ENCODE peak calls at places on chromosomes 13 and 19, in seven cellular contexts. X is activated CD4-positive, alpha-beta T cell treated with anti-CD3 and anti-CD28 coated beads for 4 hours; N is neural crest cell; K is naive thymus-derived CD8-positive, alpha-beta T cell; Q is endothelial cell; T is IMR-90; S is hippocampal formation. H is an unnamed sample.

GRCh38 chr13:71524245-71525002 is 342.6 kb downstream of the DACH1 start:
- DNase-seq in X (no peak), N (no peak), K (no peak), Q (no peak), T (no peak), S (no peak), H (no peak)

GRCh38 chr13:27851049-27851448 is 58.8 kb downstream of the GSX1 start:
- DNase-seq in X (no peak), N (no peak), K (no peak), Q (no peak), T (no peak), S (no peak), H (no peak)

GRCh38 chr13:25171517-25172302 is at the start of gene AMER2:
- DNase-seq in X (no peak), N (peak; percentile 55), K (no peak), Q (peak; percentile 63), T (no peak), S (peak; percentile 88), H (no peak)

GRCh38 chr13:98052412-98052811 is 90.5 kb upstream of the FARP1 start:
- DNase-seq in X (no peak), N (no peak), K (no peak), Q (no peak), T (no peak), S (no peak), H (no peak)

GRCh38 chr19:50949792-50950320 is 3.0 kb downstream of the KLK5 start:
- DNase-seq in X (no peak), N (no peak), K (no peak), Q (no peak), T (no peak), S (no peak), H (no peak)

GRCh38 chr13:43698009-43698408 is 88.8 kb downstream of the ENOX1 start:
- DNase-seq in X (no peak), N (no peak), K (no peak), Q (no peak), T (no peak), S (no peak), H (no peak)

GRCh38 chr19:507286-508203 is at the start of gene TPGS1:
- DNase-seq in X (peak; percentile 85), N (peak; percentile 88), K (peak; percentile 83), Q (peak; percentile 90), T (peak; percentile 100), S (peak; percentile 71), H (peak; percentile 75)

GRCh38 chr13:60012503-60012902 is 151.2 kb downstream of the DIAPH3 start:
- DNase-seq in X (no peak), N (no peak), K (no peak), Q (no peak), T (no peak), S (no peak), H (no peak)

GRCh38 chr19:781800-782194 is 15.5 kb upstream of the PTBP1 start:
- DNase-seq in X (no peak), N (no peak), K (no peak), Q (no peak), T (no peak), S (no peak), H (no peak)

GRCh38 chr13:83184819-83185218 is 697.5 kb downstream of the SLITRK1 start:
- DNase-seq in X (no peak), N (no peak), K (no peak), Q (no peak), T (peak; percentile 79), S (no peak), H (peak; percentile 55)

GRCh38 chr19:19860756-19861390 is 4.8 kb upstream of the ZNF253 start:
- DNase-seq in X (peak; percentile 56), N (no peak), K (peak; percentile 68), Q (peak; percentile 33), T (no peak), S (no peak), H (no peak)

GRCh38 chr19:8577741-8578140 is 499 bp upstream of the MYO1F start:
- DNase-seq in X (no peak), N (no peak), K (no peak), Q (no peak), T (no peak), S (no peak), H (no peak)

GRCh38 chr13:42650470-42650869 is 76.5 kb downstream of the TNFSF11 start:
- DNase-seq in X (no peak), N (no peak), K (no peak), Q (no peak), T (no peak), S (no peak), H (no peak)

GRCh38 chr19:56884481-56884880 is 44.0 kb upstream of the PEG3 start:
- DNase-seq in X (no peak), N (no peak), K (no peak), Q (no peak), T (no peak), S (no peak), H (no peak)

GRCh38 chr19:11814707-11815050 is 606 bp downstream of the ZNF440 start:
- DNase-seq in X (no peak), N (no peak), K (no peak), Q (no peak), T (peak; percentile 29), S (no peak), H (peak; percentile 23)

GRCh38 chr13:39604736-39605135 is 1.7 kb upstream of the LHFPL6 start:
- DNase-seq in X (no peak), N (no peak), K (no peak), Q (no peak), T (no peak), S (no peak), H (no peak)

GRCh38 chr19:35204799-35205732 is 23.5 kb downstream of the FAM187B start:
- DNase-seq in X (no peak), N (no peak), K (no peak), Q (no peak), T (no peak), S (no peak), H (no peak)

GRCh38 chr13:38358703-38359102 is 9.1 kb downstream of the UFM1 start:
- DNase-seq in X (no peak), N (no peak), K (no peak), Q (no peak), T (no peak), S (no peak), H (no peak)

GRCh38 chr19:815079-815774 is 6.5 kb downstream of the PLPPR3 start:
- DNase-seq in X (no peak), N (no peak), K (no peak), Q (no peak), T (no peak), S (no peak), H (no peak)

GRCh38 chr13:84439108-84439507 is 556.8 kb upstream of the SLITRK1 start:
- DNase-seq in X (no peak), N (no peak), K (no peak), Q (no peak), T (peak; percentile 58), S (no peak), H (peak; percentile 73)